ENCODE peak calls at places on chromosomes 6 and 20, in four cellular contexts. Z is aorta, X is uterus, R is heart left ventricle. P is an unnamed sample.

GRCh38 chr6:37648465-37649330 is 49.0 kb downstream of the MDGA1 start:
- DNase-seq in Z (no peak), X (no peak), R (no peak), P (peak; percentile 70)

GRCh38 chr6:89369009-89369408 is 16.5 kb upstream of the UBE2J1 start:
- DNase-seq in X (peak; percentile 73), Z (peak; percentile 64), R (peak; percentile 52), P (peak; percentile 72)

GRCh38 chr20:24953204-24953565 is 4.1 kb downstream of the CST7 start:
- DNase-seq in Z (no peak), R (no peak), X (no peak), P (no peak)

GRCh38 chr20:61993058-61993457 is 72.6 kb downstream of the TAF4 start:
- DNase-seq in R (no peak), X (no peak), Z (peak; percentile 29), P (no peak)

GRCh38 chr20:7285918-7286556 is 518.6 kb downstream of the BMP2 start:
- DNase-seq in R (peak; percentile 72), X (peak; percentile 57), Z (peak; percentile 68), P (peak; percentile 67)

GRCh38 chr6:75463896-75464295 is 29.7 kb downstream of the FILIP1 start:
- DNase-seq in X (no peak), R (no peak), Z (no peak), P (no peak)

GRCh38 chr6:6905961-6906518 is 201.7 kb upstream of the RREB1 start:
- DNase-seq in R (no peak), X (no peak), Z (no peak), P (no peak)

GRCh38 chr6:158558415-158559306 is 1.2 kb upstream of the TMEM181 start:
- DNase-seq in Z (no peak), X (no peak), R (no peak), P (no peak)

GRCh38 chr20:33687370-33687915 is 1.3 kb upstream of the E2F1 start:
- DNase-seq in Z (no peak), X (no peak), R (no peak), P (no peak)

GRCh38 chr20:35020108-35021031 is 64.7 kb downstream of the MYH7B start:
- DNase-seq in X (no peak), R (no peak), Z (no peak), P (no peak)

DNA sequence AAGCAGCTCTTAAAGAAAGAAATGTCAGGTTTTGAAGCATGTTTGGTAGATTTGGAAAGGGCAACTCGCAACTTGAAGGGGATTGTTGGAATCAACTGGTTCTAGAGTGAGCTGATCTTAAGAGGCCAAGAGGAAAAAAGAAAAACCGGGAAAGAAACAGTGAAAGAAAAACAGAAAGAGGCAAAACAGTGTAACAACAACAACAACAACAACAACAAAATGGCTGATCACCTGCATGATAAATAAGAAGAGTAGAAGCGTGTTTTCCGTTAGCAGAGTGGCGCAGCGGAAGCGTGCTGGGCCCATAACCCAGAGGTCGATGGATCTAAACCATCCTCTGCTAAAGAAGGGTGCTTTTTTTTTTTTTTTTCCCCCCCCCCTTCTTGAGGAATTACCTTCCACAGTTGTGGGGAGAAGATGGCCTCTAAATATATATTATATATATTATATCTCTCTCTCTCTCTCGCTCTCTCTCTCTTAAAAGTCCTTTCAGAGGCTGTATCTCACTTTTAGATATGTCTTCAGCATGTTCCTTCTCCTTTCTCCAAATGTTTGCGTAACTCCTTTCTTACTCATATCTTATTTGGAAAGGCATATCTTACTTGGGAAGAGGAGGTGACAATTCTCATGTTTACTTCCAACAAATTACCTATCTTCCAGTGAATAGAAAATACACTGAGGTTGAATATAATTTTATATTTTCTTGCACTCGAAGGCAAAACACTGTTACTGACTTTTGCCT is 134.4 kb downstream of the OR2B2 start:
- DNase-seq in R (no peak), X (no peak), Z (no peak), P (no peak)
- H3K4me1 ChIP-seq in R (no peaks in the 10 kb centered on the region), X (no peaks in the 10 kb centered on the region), Z (no peaks in the 10 kb centered on the region), P (no peaks in the 10 kb centered on the region)

GRCh38 chr6:13511913-13512717 is 24.7 kb upstream of the GFOD1 start:
- DNase-seq in X (peak; percentile 40), Z (no peak), R (peak; percentile 45), P (no peak)
- H3K4me3 ChIP-seq in X (no peak overlapping the region), Z (no peak overlapping the region), R (no peak overlapping the region), P (no peak overlapping the region)

GRCh38 chr20:36466089-36466488 is 75.2 kb upstream of the MYL9 start:
- DNase-seq in Z (no peak), R (no peak), X (no peak), P (no peak)
- H3K4me1 ChIP-seq in Z (peaks cover 5% of the 10 kb centered on the region), R (peaks cover 78% of the 10 kb centered on the region), X (peaks cover 14% of the 10 kb centered on the region), P (peaks cover 71% of the 10 kb centered on the region)

GRCh38 chr6:166415306-166415705 is 32.6 kb upstream of the MPC1 start:
- DNase-seq in Z (no peak), R (no peak), X (no peak), P (no peak)

GRCh38 chr6:166412156-166412910 is 29.6 kb upstream of the MPC1 start:
- DNase-seq in X (no peak), R (no peak), Z (no peak), P (no peak)

GRCh38 chr6:166412911-166413384 is 30.2 kb upstream of the MPC1 start:
- DNase-seq in Z (no peak), X (no peak), R (no peak), P (no peak)

GRCh38 chr6:166411721-166412151 is 29.0 kb upstream of the MPC1 start:
- DNase-seq in X (no peak), R (no peak), Z (no peak), P (no peak)

DNA sequence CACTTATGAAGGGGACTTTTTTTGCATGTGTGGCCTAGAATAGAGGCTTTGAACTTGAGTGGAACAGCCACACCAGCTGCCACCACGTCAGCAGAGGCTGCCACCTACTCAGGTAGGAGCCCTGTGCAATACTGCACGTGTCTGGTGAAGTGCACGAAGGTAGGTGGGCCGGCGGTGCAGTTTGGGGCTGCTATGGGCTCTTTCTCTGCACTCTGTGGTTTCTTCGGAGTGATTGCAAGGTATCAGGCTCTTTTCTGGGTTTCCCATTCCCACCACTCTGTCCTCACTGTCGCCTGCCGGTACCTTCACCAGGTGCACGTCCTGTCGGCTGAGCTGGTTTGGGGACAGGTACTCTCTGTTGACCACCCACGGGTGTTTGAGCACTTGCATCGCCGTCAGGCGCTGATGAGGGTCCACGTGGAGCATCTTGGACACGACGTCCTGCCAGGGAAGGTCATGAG is 30.8 kb upstream of the MPC1 start:
- DNase-seq in Z (no peak), X (no peak), R (no peak), P (no peak)
- H3K4me3 ChIP-seq in Z (no peak overlapping the region), X (no peak overlapping the region), R (no peak overlapping the region), P (no peak overlapping the region)

DNA sequence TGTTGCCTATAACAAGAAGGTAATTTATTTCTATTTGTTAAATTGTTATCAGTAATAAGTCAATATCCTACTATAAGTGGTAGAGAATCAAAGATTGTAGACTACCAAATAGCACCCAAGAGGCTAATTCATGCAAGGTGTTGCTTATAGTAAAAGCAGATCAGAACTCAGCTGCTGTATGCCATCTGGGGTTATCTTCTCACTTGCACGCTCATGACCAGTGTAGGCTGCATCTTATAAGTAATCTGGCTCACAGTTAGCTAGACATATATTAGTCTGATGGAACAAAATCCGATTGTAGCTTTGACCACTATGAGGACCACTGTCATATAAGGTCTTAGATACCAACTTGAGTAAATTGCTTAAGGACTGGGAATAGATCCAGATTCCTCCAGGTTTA is 17.1 kb downstream of the TOP1 start:
- DNase-seq in X (no peak), R (no peak), Z (no peak), P (no peak)
- H3K4me1 ChIP-seq in X (peaks cover 20% of the 10 kb centered on the region), R (peaks cover 71% of the 10 kb centered on the region), Z (peaks cover 2% of the 10 kb centered on the region), P (peaks cover 56% of the 10 kb centered on the region)

P was measured in upper lobe of right lung.